ENCODE peak calls at places on chromosomes 6 and 20, in five cellular contexts. I, D, F, K and A are unnamed samples.

GRCh38 chr6:148466158-148466557 is 123.5 kb downstream of the SASH1 start:
- ATAC-seq in I (peak; percentile 61), D (no peak), F (peak; percentile 70), K (no peak), A (no peak)

GRCh38 chr6:102488729-102489128 is 1095.2 kb downstream of the GRIK2 start:
- ATAC-seq in I (no peak), D (no peak), F (no peak), K (no peak), A (no peak)

GRCh38 chr6:74431873-74432272 is 735.9 kb downstream of the CD109 start:
- ATAC-seq in I (no peak), D (no peak), F (no peak), K (no peak), A (no peak)

GRCh38 chr6:169791721-169792131 is 40.3 kb downstream of the ERMARD start:
- ATAC-seq in I (no peak), D (no peak), F (no peak), K (no peak), A (no peak)

GRCh38 chr6:12941422-12941821 is 224.9 kb downstream of the PHACTR1 start:
- ATAC-seq in I (no peak), D (no peak), F (no peak), K (no peak), A (no peak)

GRCh38 chr20:38435555-38435939 is 419 bp upstream of the SNHG17 start:
- ATAC-seq in I (peak; percentile 2), D (no peak), F (peak; percentile 15), K (no peak), A (no peak)

GRCh38 chr6:159311618-159312017 is 142.4 kb downstream of the FNDC1 start:
- ATAC-seq in I (peak; percentile 78), D (no peak), F (peak; percentile 50), K (peak; percentile 43), A (peak; percentile 48)

GRCh38 chr20:54062812-54063280 is 7.5 kb downstream of the BCAS1 start:
- ATAC-seq in I (peak; percentile 64), D (no peak), F (peak; percentile 77), K (peak; percentile 76), A (peak; percentile 46)

GRCh38 chr20:41619360-41620115 is 1.4 kb upstream of the CHD6 start:
- ATAC-seq in I (peak; percentile 10), D (no peak), F (no peak), K (no peak), A (no peak)

GRCh38 chr20:36802326-36803223 is 29.0 kb upstream of the DSN1 start:
- ATAC-seq in I (no peak), D (peak; percentile 47), F (peak; percentile 75), K (no peak), A (no peak)

GRCh38 chr6:52568320-52568719 is 8.5 kb downstream of the TRAM2 start:
- ATAC-seq in I (no peak), D (no peak), F (no peak), K (no peak), A (no peak)

GRCh38 chr6:165804331-165805066 is 141.5 kb upstream of the PDE10A start:
- ATAC-seq in I (no peak), D (no peak), F (no peak), K (no peak), A (peak; percentile 22)

GRCh38 chr6:7604003-7604402 is 14.0 kb downstream of the SNRNP48 start:
- ATAC-seq in I (no peak), D (no peak), F (no peak), K (no peak), A (no peak)

GRCh38 chr6:105493776-105494175 is 90.9 kb upstream of the PREP start:
- ATAC-seq in I (no peak), D (no peak), F (no peak), K (no peak), A (no peak)

GRCh38 chr6:34301408-34301807 is 52.6 kb upstream of the SMIM29 start:
- ATAC-seq in I (no peak), D (no peak), F (no peak), K (peak; percentile 51), A (peak; percentile 57)

GRCh38 chr6:44161997-44162338 is 3.3 kb downstream of the CAPN11 start:
- ATAC-seq in I (no peak), D (no peak), F (peak; percentile 19), K (no peak), A (no peak)

GRCh38 chr6:151512481-151512880 is 18.7 kb downstream of the CCDC170 start:
- ATAC-seq in I (no peak), D (peak; percentile 63), F (no peak), K (no peak), A (no peak)

GRCh38 chr6:111012143-111012452 is 30.3 kb downstream of the RPF2 start:
- ATAC-seq in I (no peak), D (no peak), F (no peak), K (no peak), A (no peak)

GRCh38 chr20:46698788-46699187 is 9.5 kb upstream of the TP53RK start:
- ATAC-seq in I (peak; percentile 49), D (no peak), F (no peak), K (peak; percentile 61), A (no peak)

GRCh38 chr20:51480507-51481270 is 61.8 kb downstream of the NFATC2 start:
- ATAC-seq in I (no peak), D (no peak), F (no peak), K (no peak), A (no peak)

GRCh38 chr20:23161968-23162696 is 76.0 kb upstream of the CD93 start:
- ATAC-seq in I (peak; percentile 10), D (peak; percentile 89), F (no peak), K (no peak), A (peak; percentile 77)

GRCh38 chr20:59137532-59137931 is 26.1 kb upstream of the ZNF831 start:
- ATAC-seq in I (no peak), D (no peak), F (no peak), K (no peak), A (no peak)

GRCh38 chr20:50115041-50115512 is 2.1 kb upstream of the UBE2V1 start:
- ATAC-seq in I (no peak), D (no peak), F (no peak), K (no peak), A (no peak)

GRCh38 chr20:50113420-50114224 is 672 bp upstream of the UBE2V1 start:
- ATAC-seq in I (no peak), D (no peak), F (no peak), K (no peak), A (no peak)

GRCh38 chr20:50111829-50112495 is 988 bp downstream of the UBE2V1 start:
- ATAC-seq in I (no peak), D (no peak), F (no peak), K (no peak), A (no peak)

GRCh38 chr20:50111120-50111828 is 1.7 kb downstream of the UBE2V1 start:
- ATAC-seq in I (no peak), D (no peak), F (no peak), K (peak; percentile 5), A (no peak)

DNA sequence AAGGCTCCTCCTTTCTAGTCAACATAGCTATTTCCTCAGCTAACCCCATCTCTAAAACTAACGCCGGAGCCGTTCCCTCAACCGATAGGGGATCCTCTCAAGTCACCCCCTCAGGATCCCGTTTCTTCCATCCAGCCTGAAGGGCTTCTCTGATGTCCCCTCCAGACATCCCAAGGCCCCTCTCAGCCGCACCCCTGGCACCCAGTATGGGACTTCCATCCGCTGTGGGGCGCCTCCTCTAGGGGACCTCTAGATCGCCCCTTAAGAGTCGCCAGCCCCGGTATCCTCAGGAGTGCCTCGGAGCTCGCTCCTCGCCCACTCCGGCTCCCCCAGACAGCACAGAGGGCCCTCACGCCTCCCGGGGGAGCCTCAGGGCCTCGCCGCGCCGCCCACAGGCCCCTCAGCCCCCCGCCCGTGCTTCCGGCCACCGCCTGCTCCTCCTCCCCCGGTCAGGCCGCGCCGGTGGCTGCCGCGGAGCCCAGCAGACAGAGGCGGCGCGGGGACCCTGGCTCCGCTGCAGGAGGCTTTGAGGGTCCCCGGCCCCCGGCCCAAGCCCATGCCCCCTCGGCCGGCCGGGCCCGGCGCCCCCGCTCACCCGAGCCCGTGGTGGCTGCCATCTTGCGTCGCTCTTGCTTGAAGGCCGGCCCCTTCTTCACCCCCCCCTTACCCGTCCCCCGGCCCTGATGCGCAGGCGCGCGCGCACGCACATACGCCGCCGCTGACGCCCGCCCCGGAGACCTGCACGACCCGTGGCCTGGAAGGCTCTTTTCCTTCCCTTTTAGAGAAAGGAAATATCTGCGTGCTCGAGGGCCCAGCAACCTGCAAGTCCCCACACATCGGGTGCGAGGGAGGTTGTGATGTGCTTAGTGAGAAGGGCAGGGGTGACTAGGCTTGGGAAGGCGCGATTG is at the start of gene UBE2V1:
- ATAC-seq in I (peak; percentile 82), D (peak; percentile 91), F (peak; percentile 84), K (peak; percentile 88), A (peak; percentile 88)
- TF ChIP-seq EP300 in I (no peak), D (no peak), F (no peak), K (no peak), A (no peak)

DNA sequence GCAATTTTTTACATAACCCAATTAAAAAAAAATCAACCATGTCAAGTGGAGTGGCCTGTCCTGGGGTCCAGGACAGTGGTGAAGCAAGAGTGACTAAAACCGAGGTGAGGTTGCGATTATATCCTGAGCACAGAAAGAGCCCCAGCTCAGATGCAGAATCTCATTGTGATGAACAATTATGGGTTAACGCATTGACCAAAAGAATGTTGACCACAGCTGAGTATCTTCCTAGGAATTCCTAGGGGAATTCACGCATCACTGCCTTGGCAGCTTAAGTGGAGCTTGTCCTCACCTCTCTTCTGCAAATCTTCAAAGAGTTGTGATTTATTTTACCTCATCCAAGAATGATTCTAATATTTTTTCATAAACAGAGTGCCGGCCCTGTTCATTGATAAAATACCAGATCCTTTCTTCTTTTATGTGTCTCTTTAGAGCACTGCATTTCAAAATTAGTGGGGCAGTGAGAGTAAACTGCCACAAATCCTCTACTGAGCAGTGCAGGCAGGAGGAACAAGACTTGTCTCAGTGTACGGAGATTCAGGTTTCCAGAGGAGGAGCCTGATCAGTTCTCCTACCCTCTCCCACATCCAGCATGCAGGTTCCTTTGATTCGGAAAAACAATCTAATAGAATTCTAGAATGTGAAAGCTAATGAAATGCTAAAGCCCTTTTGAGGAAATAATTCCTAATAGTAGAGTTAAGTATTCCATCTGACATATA is 60.1 kb upstream of the ZNF184 start:
- ATAC-seq in I (no peak), D (no peak), F (peak; percentile 50), K (peak; percentile 42), A (no peak)
- H3K4me3 ChIP-seq in I (no peak overlapping the region), D (no peak overlapping the region), F (no peak overlapping the region), K (no peak overlapping the region), A (no peak overlapping the region)

GRCh38 chr6:6131492-6132109 is 124.9 kb upstream of the NRN1 start:
- ATAC-seq in I (peak; percentile 64), D (no peak), F (peak; percentile 60), K (peak; percentile 91), A (no peak)
- TF ChIP-seq CTCF in I (peak; percentile 55), D (peak; percentile 8), F (peak; percentile 28), K (peak; percentile 72), A (no peak)

DNA sequence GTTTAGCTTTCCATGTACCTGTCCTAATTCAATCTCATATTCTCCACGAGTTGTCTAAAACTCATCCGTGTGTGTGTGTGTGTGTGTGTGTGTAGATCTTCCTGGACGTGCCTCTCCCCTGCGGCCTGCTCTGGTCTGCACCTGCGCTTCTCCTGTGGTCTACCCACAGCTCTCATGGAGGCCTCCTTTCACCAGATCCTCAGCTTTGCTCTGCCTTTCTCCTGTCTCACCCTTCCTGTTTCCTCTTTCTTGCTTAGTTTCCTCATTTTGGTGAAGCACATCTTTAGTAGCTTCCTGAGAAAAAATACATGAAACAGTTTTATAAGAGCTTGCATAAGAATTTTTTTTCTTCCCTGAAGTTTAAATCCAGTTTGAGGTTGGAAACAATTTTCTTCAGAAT is 18.1 kb downstream of the SLX4IP start:
- ATAC-seq in I (no peak), D (no peak), F (peak; percentile 52), K (peak; percentile 84), A (no peak)
- TF ChIP-seq EP300 in I (no peak), D (no peak), F (no peak), K (no peak), A (no peak)